ENCODE peak calls at places on chromosomes 12 and 14, in nine cellular contexts. One of them, this sample, is unnamed.

GRCh38 chr14:55274144-55274543 is 2.9 kb downstream of the FBXO34 start:
- DNase-seq in cardiac fibroblast: no peak
- DNase-seq in GM13976: no peak
- DNase-seq in H9: no peak
- DNase-seq in fibroblast of mammary gland: no peak
- DNase-seq in Panc1: no peak
- DNase-seq in breast epithelium: no peak
- DNase-seq in CD14-positive monocyte: no peak
- DNase-seq in uterus: no peak
- DNase-seq in this sample: no peak

GRCh38 chr12:70849265-70849960 is 71.1 kb downstream of the PTPRR start:
- DNase-seq in cardiac fibroblast: peak
- DNase-seq in GM13976: no peak
- DNase-seq in H9: no peak
- DNase-seq in fibroblast of mammary gland: peak
- DNase-seq in Panc1: no peak
- DNase-seq in breast epithelium: no peak
- DNase-seq in CD14-positive monocyte: no peak
- DNase-seq in uterus: no peak
- DNase-seq in this sample: no peak

GRCh38 chr12:124383028-124383427 is 88.1 kb downstream of the RFLNA start:
- DNase-seq in cardiac fibroblast: no peak
- DNase-seq in GM13976: no peak
- DNase-seq in H9: no peak
- DNase-seq in fibroblast of mammary gland: no peak
- DNase-seq in Panc1: no peak
- DNase-seq in breast epithelium: no peak
- DNase-seq in CD14-positive monocyte: no peak
- DNase-seq in uterus: no peak
- DNase-seq in this sample: no peak

GRCh38 chr12:6987956-6988573 is 17.4 kb downstream of the EMG1 start:
- DNase-seq in cardiac fibroblast: no peak
- DNase-seq in GM13976: no peak
- DNase-seq in H9: no peak
- DNase-seq in fibroblast of mammary gland: no peak
- DNase-seq in Panc1: no peak
- DNase-seq in breast epithelium: peak
- DNase-seq in CD14-positive monocyte: no peak
- DNase-seq in uterus: no peak
- DNase-seq in this sample: no peak

GRCh38 chr14:65333926-65334687 is 78.4 kb upstream of the FUT8 start:
- DNase-seq in cardiac fibroblast: peak
- DNase-seq in GM13976: no peak
- DNase-seq in H9: peak
- DNase-seq in fibroblast of mammary gland: peak
- DNase-seq in Panc1: no peak
- DNase-seq in breast epithelium: peak
- DNase-seq in CD14-positive monocyte: no peak
- DNase-seq in uterus: peak
- DNase-seq in this sample: no peak

GRCh38 chr14:103847439-103847953 is at the start of gene PPP1R13B:
- DNase-seq in cardiac fibroblast: peak
- DNase-seq in GM13976: peak
- DNase-seq in H9: peak
- DNase-seq in fibroblast of mammary gland: peak
- DNase-seq in Panc1: no peak
- DNase-seq in breast epithelium: peak
- DNase-seq in CD14-positive monocyte: peak
- DNase-seq in uterus: peak
- DNase-seq in this sample: peak

GRCh38 chr12:76636141-76636692 is 76.6 kb upstream of the OSBPL8 start:
- DNase-seq in cardiac fibroblast: peak
- DNase-seq in GM13976: peak
- DNase-seq in H9: no peak
- DNase-seq in fibroblast of mammary gland: no peak
- DNase-seq in Panc1: no peak
- DNase-seq in breast epithelium: no peak
- DNase-seq in CD14-positive monocyte: no peak
- DNase-seq in uterus: no peak
- DNase-seq in this sample: no peak

GRCh38 chr12:121524196-121524930 is 56.5 kb downstream of the KDM2B start:
- DNase-seq in cardiac fibroblast: no peak
- DNase-seq in GM13976: no peak
- DNase-seq in H9: no peak
- DNase-seq in fibroblast of mammary gland: no peak
- DNase-seq in Panc1: no peak
- DNase-seq in breast epithelium: no peak
- DNase-seq in CD14-positive monocyte: no peak
- DNase-seq in uterus: no peak
- DNase-seq in this sample: no peak

GRCh38 chr14:100081997-100082625 is 16.9 kb downstream of the EVL start:
- DNase-seq in cardiac fibroblast: no peak
- DNase-seq in GM13976: no peak
- DNase-seq in H9: no peak
- DNase-seq in fibroblast of mammary gland: no peak
- DNase-seq in Panc1: no peak
- DNase-seq in breast epithelium: no peak
- DNase-seq in CD14-positive monocyte: no peak
- DNase-seq in uterus: no peak
- DNase-seq in this sample: no peak

GRCh38 chr12:108129017-108129812 is at the start of gene WSCD2:
- DNase-seq in cardiac fibroblast: no peak
- DNase-seq in GM13976: no peak
- DNase-seq in H9: peak
- DNase-seq in fibroblast of mammary gland: no peak
- DNase-seq in Panc1: no peak
- DNase-seq in breast epithelium: no peak
- DNase-seq in CD14-positive monocyte: no peak
- DNase-seq in uterus: peak
- DNase-seq in this sample: peak

GRCh38 chr14:55698051-55698450 is 118.0 kb downstream of the KTN1 start:
- DNase-seq in cardiac fibroblast: no peak
- DNase-seq in GM13976: no peak
- DNase-seq in H9: no peak
- DNase-seq in fibroblast of mammary gland: no peak
- DNase-seq in Panc1: no peak
- DNase-seq in breast epithelium: no peak
- DNase-seq in CD14-positive monocyte: no peak
- DNase-seq in uterus: no peak
- DNase-seq in this sample: no peak

GRCh38 chr14:64566651-64567122 is 16.9 kb downstream of the PPP1R36 start:
- DNase-seq in cardiac fibroblast: peak
- DNase-seq in GM13976: no peak
- DNase-seq in H9: peak
- DNase-seq in fibroblast of mammary gland: peak
- DNase-seq in Panc1: no peak
- DNase-seq in breast epithelium: no peak
- DNase-seq in CD14-positive monocyte: no peak
- DNase-seq in uterus: no peak
- DNase-seq in this sample: no peak

GRCh38 chr14:92952497-92953298 is 29.7 kb downstream of the CHGA start:
- DNase-seq in cardiac fibroblast: no peak
- DNase-seq in GM13976: no peak
- DNase-seq in H9: no peak
- DNase-seq in fibroblast of mammary gland: no peak
- DNase-seq in Panc1: no peak
- DNase-seq in breast epithelium: no peak
- DNase-seq in CD14-positive monocyte: no peak
- DNase-seq in uterus: no peak
- DNase-seq in this sample: no peak

GRCh38 chr12:64951944-64952343 is 127.5 kb downstream of the TBC1D30 start:
- DNase-seq in cardiac fibroblast: no peak
- DNase-seq in GM13976: no peak
- DNase-seq in H9: no peak
- DNase-seq in fibroblast of mammary gland: no peak
- DNase-seq in Panc1: no peak
- DNase-seq in breast epithelium: no peak
- DNase-seq in CD14-positive monocyte: no peak
- DNase-seq in uterus: no peak
- DNase-seq in this sample: no peak

GRCh38 chr12:8677362-8677761 is 14.7 kb upstream of the MFAP5 start:
- DNase-seq in cardiac fibroblast: no peak
- DNase-seq in GM13976: no peak
- DNase-seq in H9: no peak
- DNase-seq in fibroblast of mammary gland: no peak
- DNase-seq in Panc1: no peak
- DNase-seq in breast epithelium: no peak
- DNase-seq in CD14-positive monocyte: no peak
- DNase-seq in uterus: no peak
- DNase-seq in this sample: no peak

DNA sequence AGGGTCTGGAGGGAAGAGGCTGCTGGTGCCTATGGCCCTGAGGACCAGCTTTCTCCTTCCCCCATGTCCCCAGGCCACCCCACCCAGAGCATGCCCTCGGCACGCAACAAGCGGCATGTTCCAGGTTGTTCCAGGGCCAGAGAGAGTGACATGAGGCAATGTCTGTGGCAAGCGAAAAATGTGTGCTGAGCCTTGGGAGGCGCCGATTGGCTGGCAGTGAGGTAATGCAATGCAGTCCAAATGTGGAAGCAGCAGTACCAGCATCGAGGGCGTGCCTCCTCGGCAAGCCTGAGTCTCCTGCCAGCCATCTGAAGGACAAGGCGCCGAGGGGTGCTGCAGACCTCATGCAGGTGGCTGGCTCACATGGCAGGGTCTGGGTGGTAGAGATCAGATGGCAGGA is 423.8 kb downstream of the NRXN3 start:
- DNase-seq in cardiac fibroblast: no peak
- DNase-seq in GM13976: no peak
- DNase-seq in H9: no peak
- DNase-seq in fibroblast of mammary gland: no peak
- DNase-seq in Panc1: no peak
- DNase-seq in breast epithelium: no peak
- DNase-seq in CD14-positive monocyte: no peak
- DNase-seq in uterus: no peak
- DNase-seq in this sample: no peak
- TF ChIP-seq CTCF in cardiac fibroblast: no peak
- TF ChIP-seq CTCF in GM13976: no peak
- TF ChIP-seq CTCF in H9: no peak
- TF ChIP-seq CTCF in fibroblast of mammary gland: no peak
- TF ChIP-seq CTCF in Panc1: no peak
- TF ChIP-seq CTCF in breast epithelium: no peak
- TF ChIP-seq CTCF in CD14-positive monocyte: no peak
- TF ChIP-seq CTCF in uterus: no peak
- TF ChIP-seq CTCF in this sample: no peak

DNA sequence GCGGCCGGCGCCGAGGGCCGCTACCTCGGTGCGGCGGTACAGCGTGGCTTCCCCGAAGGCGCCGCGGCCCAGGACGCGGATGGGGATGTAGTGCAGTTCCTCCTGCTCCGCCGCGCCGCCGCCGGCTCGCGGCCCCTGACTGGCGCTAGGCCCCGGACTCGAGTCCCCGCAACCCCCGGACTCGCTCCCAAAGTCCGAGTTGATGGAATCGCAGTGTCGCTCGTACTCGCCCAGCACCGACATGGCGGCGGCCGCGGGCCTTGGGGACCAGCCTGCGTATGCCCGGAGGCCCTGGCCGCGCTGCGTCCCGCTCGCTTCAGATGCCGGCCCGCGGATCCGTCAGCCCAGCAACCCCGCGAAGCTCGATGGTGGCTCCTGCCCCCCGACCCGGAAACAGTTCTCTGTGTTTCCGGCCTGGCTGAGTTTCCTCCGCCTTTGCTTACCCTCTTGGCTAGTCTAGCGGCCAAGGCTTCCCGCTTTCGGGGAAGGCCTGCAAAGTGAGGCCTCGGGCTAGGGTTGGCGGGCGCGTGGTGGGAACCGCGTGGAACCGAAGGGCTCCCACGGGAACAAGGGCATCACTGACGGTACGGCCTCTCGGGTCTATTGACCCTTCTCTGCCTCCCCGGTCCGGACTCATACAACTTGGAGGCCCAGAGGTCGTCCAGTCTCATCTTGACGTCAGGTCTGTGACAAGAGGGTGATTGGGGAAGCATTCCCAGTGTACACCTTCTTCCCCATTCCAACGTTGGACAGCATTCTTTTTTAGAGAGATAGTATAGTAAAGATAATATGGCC is at the start of gene NEK9:
- DNase-seq in cardiac fibroblast: peak
- DNase-seq in GM13976: peak
- DNase-seq in H9: peak
- DNase-seq in fibroblast of mammary gland: peak
- DNase-seq in Panc1: no peak
- DNase-seq in breast epithelium: peak
- DNase-seq in CD14-positive monocyte: peak
- DNase-seq in uterus: peak
- DNase-seq in this sample: peak
- TF ChIP-seq CTCF in cardiac fibroblast: no peak
- TF ChIP-seq CTCF in GM13976: no peak
- TF ChIP-seq CTCF in H9: no peak
- TF ChIP-seq CTCF in fibroblast of mammary gland: no peak
- TF ChIP-seq CTCF in Panc1: no peak
- TF ChIP-seq CTCF in breast epithelium: no peak
- TF ChIP-seq CTCF in CD14-positive monocyte: no peak
- TF ChIP-seq CTCF in uterus: no peak
- TF ChIP-seq CTCF in this sample: no peak

DNA sequence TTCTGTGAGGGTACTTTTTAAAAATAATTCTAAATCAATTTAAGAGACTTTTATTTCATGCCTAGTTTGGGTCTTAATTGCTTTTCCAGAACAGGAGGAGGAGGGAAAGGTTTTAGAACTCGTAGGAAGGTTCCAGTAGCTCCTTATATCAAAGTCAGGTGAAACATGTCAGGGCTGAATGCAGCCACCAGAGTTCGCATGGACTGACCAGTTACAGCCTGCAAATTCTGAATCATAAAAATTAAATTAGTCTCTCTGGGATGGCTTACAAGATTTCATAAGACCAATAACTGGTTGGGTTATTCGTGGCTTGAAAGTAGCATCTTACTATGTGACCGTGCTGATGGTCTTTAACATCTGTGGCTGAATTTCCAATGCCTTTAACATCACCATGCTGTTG is 410 bp downstream of the BDKRB1 start:
- DNase-seq in cardiac fibroblast: no peak
- DNase-seq in GM13976: no peak
- DNase-seq in H9: no peak
- DNase-seq in fibroblast of mammary gland: peak
- DNase-seq in Panc1: no peak
- DNase-seq in breast epithelium: no peak
- DNase-seq in CD14-positive monocyte: no peak
- DNase-seq in uterus: no peak
- DNase-seq in this sample: no peak
- TF ChIP-seq CTCF in cardiac fibroblast: no peak
- TF ChIP-seq CTCF in GM13976: no peak
- TF ChIP-seq CTCF in H9: no peak
- TF ChIP-seq CTCF in fibroblast of mammary gland: peak
- TF ChIP-seq CTCF in Panc1: no peak
- TF ChIP-seq CTCF in breast epithelium: no peak
- TF ChIP-seq CTCF in CD14-positive monocyte: no peak
- TF ChIP-seq CTCF in uterus: no peak
- TF ChIP-seq CTCF in this sample: no peak

GRCh38 chr14:29419736-29420135 is 507.9 kb downstream of the PRKD1 start:
- DNase-seq in cardiac fibroblast: no peak
- DNase-seq in GM13976: no peak
- DNase-seq in H9: no peak
- DNase-seq in fibroblast of mammary gland: no peak
- DNase-seq in Panc1: no peak
- DNase-seq in breast epithelium: no peak
- DNase-seq in CD14-positive monocyte: no peak
- DNase-seq in uterus: no peak
- DNase-seq in this sample: no peak

GRCh38 chr14:29426083-29426482 is 501.6 kb downstream of the PRKD1 start:
- DNase-seq in cardiac fibroblast: no peak
- DNase-seq in GM13976: no peak
- DNase-seq in H9: no peak
- DNase-seq in fibroblast of mammary gland: no peak
- DNase-seq in Panc1: no peak
- DNase-seq in breast epithelium: no peak
- DNase-seq in CD14-positive monocyte: no peak
- DNase-seq in uterus: no peak
- DNase-seq in this sample: no peak

GRCh38 chr14:29421156-29421728 is 506.4 kb downstream of the PRKD1 start:
- DNase-seq in cardiac fibroblast: no peak
- DNase-seq in GM13976: no peak
- DNase-seq in H9: no peak
- DNase-seq in fibroblast of mammary gland: no peak
- DNase-seq in Panc1: no peak
- DNase-seq in breast epithelium: no peak
- DNase-seq in CD14-positive monocyte: no peak
- DNase-seq in uterus: no peak
- DNase-seq in this sample: no peak
- TF ChIP-seq CTCF in cardiac fibroblast: no peak
- TF ChIP-seq CTCF in GM13976: no peak
- TF ChIP-seq CTCF in H9: no peak
- TF ChIP-seq CTCF in fibroblast of mammary gland: peak
- TF ChIP-seq CTCF in Panc1: no peak
- TF ChIP-seq CTCF in breast epithelium: no peak
- TF ChIP-seq CTCF in CD14-positive monocyte: no peak
- TF ChIP-seq CTCF in uterus: no peak
- TF ChIP-seq CTCF in this sample: peak